ENCODE peak calls at places on chromosomes 12 and 14, in eight cellular contexts. O is GM12878, X is HCT116, I is K562, J is WTC11, Q is A549, M is SK-N-SH, W is NB4. S is an unnamed sample.

GRCh38 chr12:57033428-57033827 is 16.5 kb downstream of the MYO1A start:
- DNase-seq in O (no peak), X (no peak), I (no peak), J (no peak), Q (no peak), M (no peak), W (no peak), S (no peak)

GRCh38 chr14:94599656-94600004 is 12.6 kb upstream of the SERPINA3 start:
- DNase-seq in O (no peak), X (no peak), I (no peak), J (no peak), Q (peak; percentile 19), M (no peak), W (no peak), S (no peak)

GRCh38 chr14:20631023-20631820 is 10.3 kb downstream of the OR6S1 start:
- DNase-seq in O (no peak), X (no peak), I (peak; percentile 32), J (no peak), Q (peak; percentile 69), M (no peak), W (peak; percentile 68), S (peak; percentile 59)

GRCh38 chr12:28442101-28442500 is 251.8 kb downstream of the CCDC91 start:
- DNase-seq in O (no peak), X (no peak), I (no peak), J (no peak), Q (no peak), M (no peak), W (no peak), S (no peak)

GRCh38 chr12:77166711-77167110 is 101.3 kb upstream of the E2F7 start:
- DNase-seq in O (no peak), X (no peak), I (no peak), J (no peak), Q (no peak), M (no peak), W (no peak), S (no peak)

GRCh38 chr12:115207216-115207915 is 523.4 kb upstream of the TBX3 start:
- DNase-seq in O (no peak), X (no peak), I (no peak), J (no peak), Q (no peak), M (no peak), W (no peak), S (no peak)

GRCh38 chr14:25061923-25062321 is 12.0 kb upstream of the STXBP6 start:
- DNase-seq in O (no peak), X (no peak), I (no peak), J (no peak), Q (no peak), M (no peak), W (no peak), S (no peak)

GRCh38 chr12:96456265-96456974 is 33.0 kb upstream of the CFAP54 start:
- DNase-seq in O (peak; percentile 62), X (no peak), I (no peak), J (no peak), Q (no peak), M (no peak), W (peak; percentile 24), S (no peak)

GRCh38 chr12:75489613-75490210 is 9.2 kb downstream of the GLIPR1 start:
- DNase-seq in O (no peak), X (peak; percentile 62), I (no peak), J (no peak), Q (no peak), M (no peak), W (no peak), S (peak; percentile 52)

GRCh38 chr14:32230695-32231280 is 27.7 kb upstream of the RNU6-8 start:
- DNase-seq in O (no peak), X (no peak), I (no peak), J (no peak), Q (peak; percentile 16), M (no peak), W (no peak), S (no peak)

GRCh38 chr12:111823891-111824290 is 18.1 kb upstream of the MAPKAPK5 start:
- DNase-seq in O (no peak), X (no peak), I (no peak), J (no peak), Q (no peak), M (no peak), W (no peak), S (no peak)

GRCh38 chr12:1576410-1577240 is 17.8 kb downstream of the FBXL14 start:
- DNase-seq in O (no peak), X (no peak), I (no peak), J (no peak), Q (no peak), M (peak; percentile 37), W (no peak), S (no peak)

GRCh38 chr12:57603758-57604453 is 718 bp upstream of the DTX3 start:
- DNase-seq in O (no peak), X (no peak), I (no peak), J (no peak), Q (no peak), M (no peak), W (no peak), S (no peak)

GRCh38 chr14:20997564-20997963 is 1.5 kb upstream of the SLC39A2 start:
- DNase-seq in O (no peak), X (no peak), I (no peak), J (no peak), Q (no peak), M (no peak), W (no peak), S (no peak)

GRCh38 chr12:7512528-7512927 is 9.0 kb upstream of the CD163 start:
- DNase-seq in O (no peak), X (peak; percentile 38), I (no peak), J (no peak), Q (peak; percentile 13), M (no peak), W (peak; percentile 73), S (no peak)

GRCh38 chr14:68426661-68427549 is 366.0 kb downstream of the ZFP36L1 start:
- DNase-seq in O (no peak), X (no peak), I (no peak), J (no peak), Q (no peak), M (no peak), W (no peak), S (no peak)

GRCh38 chr12:120712654-120713053 is 2.4 kb downstream of the UNC119B start:
- DNase-seq in O (no peak), X (no peak), I (no peak), J (no peak), Q (no peak), M (no peak), W (no peak), S (no peak)

GRCh38 chr12:120710805-120711296 is 593 bp downstream of the UNC119B start:
- DNase-seq in O (no peak), X (no peak), I (peak; percentile 57), J (peak; percentile 45), Q (peak; percentile 43), M (peak; percentile 56), W (peak; percentile 72), S (no peak)

GRCh38 chr12:120709976-120710804 is at the start of gene UNC119B:
- DNase-seq in O (no peak), X (no peak), I (peak; percentile 90), J (peak; percentile 72), Q (peak; percentile 79), M (peak; percentile 96), W (peak; percentile 79), S (peak; percentile 74)

GRCh38 chr12:120713861-120714482 is 3.7 kb downstream of the UNC119B start:
- DNase-seq in O (peak; percentile 40), X (peak; percentile 63), I (peak; percentile 67), J (peak; percentile 65), Q (peak; percentile 86), M (peak; percentile 77), W (peak; percentile 92), S (peak; percentile 67)

DNA sequence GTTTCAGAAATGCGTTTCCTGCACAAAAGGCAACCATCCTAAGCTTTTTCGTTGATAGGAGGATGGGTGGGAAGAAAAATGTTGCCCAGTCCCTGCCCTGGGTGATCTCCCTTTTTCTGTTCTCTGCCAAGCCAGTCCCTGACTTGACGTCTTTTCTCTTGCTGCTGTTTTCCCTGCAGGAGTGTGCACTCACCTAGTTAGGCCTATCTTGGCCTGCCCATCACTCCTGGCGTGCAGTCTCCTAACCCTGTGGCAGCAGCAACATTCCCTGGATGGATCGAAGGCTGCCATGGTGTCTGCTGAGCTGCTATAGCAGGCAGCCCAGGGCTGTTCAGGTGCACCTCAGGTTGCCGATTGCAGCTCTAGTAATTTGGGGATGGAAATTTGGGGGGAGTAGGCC is 1.2 kb downstream of the UNC119B start:
- DNase-seq in O (no peak), X (no peak), I (no peak), J (no peak), Q (no peak), M (peak; percentile 21), W (no peak), S (no peak)
- TF ChIP-seq MAX in O (no peak), X (no peak), I (no peak), J (no peak), Q (no peak), M (no peak), W (no peak), S (no peak)

GRCh38 chr14:89015016-89015415 is 190.6 kb downstream of the TTC8 start:
- DNase-seq in O (no peak), X (no peak), I (no peak), J (no peak), Q (no peak), M (no peak), W (no peak), S (no peak)
- TF ChIP-seq MAX in O (no peak), X (no peak), I (no peak), J (no peak), Q (no peak), M (no peak), W (no peak), S (no peak)

DNA sequence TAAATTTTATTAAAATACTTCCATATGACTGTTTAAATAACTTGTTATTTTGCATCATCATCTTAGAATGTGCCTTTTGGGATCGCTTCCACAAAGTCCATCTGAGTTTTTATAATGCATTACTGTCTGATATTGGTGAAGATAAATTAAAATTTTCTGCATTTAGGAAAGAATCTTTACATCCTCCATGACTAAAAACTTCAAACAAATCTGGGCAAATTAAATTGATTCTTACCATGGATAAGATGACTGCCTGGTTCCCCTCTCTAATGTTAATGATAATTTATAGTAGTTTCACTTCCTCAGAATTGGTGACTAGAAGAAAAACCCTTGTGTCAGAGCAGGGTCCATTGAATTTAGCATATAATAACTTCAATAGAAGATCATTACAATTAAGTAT is 94.7 kb upstream of the SLC38A4 start:
- DNase-seq in O (no peak), X (no peak), I (no peak), J (no peak), Q (no peak), M (no peak), W (peak; percentile 3), S (no peak)
- TF ChIP-seq MAX in O (no peak), X (no peak), I (no peak), J (no peak), Q (no peak), M (peak; percentile 11), W (no peak), S (no peak)

DNA sequence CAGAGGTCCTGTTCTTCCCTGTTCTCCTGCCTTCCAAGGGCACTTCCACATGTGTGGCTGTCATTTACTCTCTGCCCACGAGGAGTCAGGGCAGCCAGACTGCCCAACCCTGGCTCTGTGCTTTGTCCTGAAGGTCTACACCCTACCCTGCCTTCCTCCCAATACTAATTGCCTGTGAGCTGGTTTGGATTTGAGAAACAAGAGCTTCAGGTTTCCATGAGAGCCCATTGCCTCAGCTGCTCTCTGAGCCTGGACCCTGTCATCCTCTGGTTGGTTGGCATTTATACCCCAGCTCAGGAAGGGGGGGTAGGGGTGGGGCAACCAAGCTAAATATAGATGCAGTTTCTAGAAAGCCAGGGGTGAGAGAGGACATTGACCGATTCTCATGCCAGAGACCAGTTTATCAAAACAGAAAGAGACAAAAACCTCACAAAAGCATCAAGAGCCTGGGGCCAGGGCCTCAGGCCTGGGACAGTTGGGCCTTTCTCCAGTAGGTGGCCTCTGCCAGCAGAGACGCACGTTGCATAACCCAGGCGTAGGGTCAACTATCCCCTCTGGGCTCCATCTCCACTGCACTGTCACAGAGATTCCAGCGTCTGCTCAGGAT is 34.5 kb downstream of the VDR start:
- DNase-seq in O (peak; percentile 43), X (no peak), I (peak; percentile 41), J (peak; percentile 68), Q (peak; percentile 40), M (peak; percentile 62), W (peak; percentile 54), S (no peak)
- TF ChIP-seq MAX in O (no peak), X (no peak), I (no peak), J (no peak), Q (no peak), M (no peak), W (no peak), S (no peak)